ENCODE peak calls at places on chromosomes 5 and 9, in four cellular contexts. One of them, this sample, is unnamed.

GRCh38 chr5:158385982-158386381 is 527.0 kb upstream of the CLINT1 start:
- DNase-seq in DND-41: no peak
- DNase-seq in Panc1: no peak
- DNase-seq in right lobe of liver: no peak
- DNase-seq in this sample: no peak

GRCh38 chr9:125534934-125535701 is 171.9 kb downstream of the MAPKAP1 start:
- DNase-seq in DND-41: no peak
- DNase-seq in Panc1: no peak
- DNase-seq in right lobe of liver: no peak
- DNase-seq in this sample: no peak

GRCh38 chr5:88108490-88109279 is 160.0 kb downstream of the TMEM161B start:
- DNase-seq in DND-41: no peak
- DNase-seq in Panc1: no peak
- DNase-seq in right lobe of liver: no peak
- DNase-seq in this sample: no peak

GRCh38 chr5:75710630-75711029 is 6.6 kb downstream of the POC5 start:
- DNase-seq in DND-41: no peak
- DNase-seq in Panc1: no peak
- DNase-seq in right lobe of liver: no peak
- DNase-seq in this sample: no peak

GRCh38 chr5:73693573-73694061 is 67.6 kb downstream of the ARHGEF28 start:
- DNase-seq in DND-41: no peak
- DNase-seq in Panc1: peak; percentile 28
- DNase-seq in right lobe of liver: no peak
- DNase-seq in this sample: no peak

GRCh38 chr5:124651663-124652513 is 94.6 kb downstream of the ZNF608 start:
- DNase-seq in DND-41: no peak
- DNase-seq in Panc1: no peak
- DNase-seq in right lobe of liver: peak; percentile 81
- DNase-seq in this sample: no peak

GRCh38 chr5:75509956-75510355 is 1.5 kb downstream of the CERT1 start:
- DNase-seq in DND-41: no peak
- DNase-seq in Panc1: no peak
- DNase-seq in right lobe of liver: no peak
- DNase-seq in this sample: no peak

GRCh38 chr5:125835293-125836172 is 587.7 kb upstream of the GRAMD2B start:
- DNase-seq in DND-41: peak; percentile 8
- DNase-seq in Panc1: peak; percentile 22
- DNase-seq in right lobe of liver: no peak
- DNase-seq in this sample: no peak

GRCh38 chr9:131728961-131729360 is 10.9 kb downstream of the RAPGEF1 start:
- DNase-seq in DND-41: peak; percentile 80
- DNase-seq in Panc1: no peak
- DNase-seq in right lobe of liver: no peak
- DNase-seq in this sample: peak; percentile 39

GRCh38 chr9:29160763-29161353 is 1587.6 kb upstream of the C9orf72 start:
- DNase-seq in DND-41: no peak
- DNase-seq in Panc1: no peak
- DNase-seq in right lobe of liver: no peak
- DNase-seq in this sample: no peak

GRCh38 chr9:13975628-13976250 is 338.2 kb downstream of the NFIB start:
- DNase-seq in DND-41: no peak
- DNase-seq in Panc1: no peak
- DNase-seq in right lobe of liver: no peak
- DNase-seq in this sample: no peak

GRCh38 chr9:36950389-36950788 is 83.7 kb downstream of the PAX5 start:
- DNase-seq in DND-41: no peak
- DNase-seq in Panc1: no peak
- DNase-seq in right lobe of liver: peak; percentile 17
- DNase-seq in this sample: no peak

GRCh38 chr9:14331120-14331519 is 17.2 kb upstream of the NFIB start:
- DNase-seq in DND-41: no peak
- DNase-seq in Panc1: no peak
- DNase-seq in right lobe of liver: no peak
- DNase-seq in this sample: no peak

GRCh38 chr9:14246951-14247350 is 67.0 kb downstream of the NFIB start:
- DNase-seq in DND-41: no peak
- DNase-seq in Panc1: no peak
- DNase-seq in right lobe of liver: no peak
- DNase-seq in this sample: no peak

GRCh38 chr9:111659706-111660105 is 1.7 kb upstream of the GNG10 start:
- DNase-seq in DND-41: no peak
- DNase-seq in Panc1: no peak
- DNase-seq in right lobe of liver: no peak
- DNase-seq in this sample: no peak

GRCh38 chr9:22201256-22201655 is 192.2 kb upstream of the CDKN2B start:
- DNase-seq in DND-41: no peak
- DNase-seq in Panc1: no peak
- DNase-seq in right lobe of liver: no peak
- DNase-seq in this sample: no peak

GRCh38 chr5:757931-758697 is 26.4 kb downstream of the ZDHHC11B start:
- DNase-seq in DND-41: peak; percentile 4
- DNase-seq in Panc1: no peak
- DNase-seq in right lobe of liver: peak; percentile 56
- DNase-seq in this sample: peak; percentile 31

GRCh38 chr5:154157483-154158378 is 32.8 kb upstream of the GALNT10 start:
- DNase-seq in DND-41: peak; percentile 19
- DNase-seq in Panc1: no peak
- DNase-seq in right lobe of liver: no peak
- DNase-seq in this sample: no peak

GRCh38 chr9:18855636-18856035 is 177.4 kb downstream of the SAXO1 start:
- DNase-seq in DND-41: no peak
- DNase-seq in Panc1: no peak
- DNase-seq in right lobe of liver: no peak
- DNase-seq in this sample: no peak

GRCh38 chr9:22103650-22104575 is 94.8 kb upstream of the CDKN2B start:
- DNase-seq in DND-41: no peak
- DNase-seq in Panc1: no peak
- DNase-seq in right lobe of liver: no peak
- DNase-seq in this sample: no peak

GRCh38 chr5:97534166-97534565 is 351.1 kb upstream of the RIOK2 start:
- DNase-seq in DND-41: peak; percentile 27
- DNase-seq in Panc1: peak; percentile 85
- DNase-seq in right lobe of liver: peak; percentile 47
- DNase-seq in this sample: no peak

GRCh38 chr5:88486466-88486865 is 217.8 kb upstream of the TMEM161B start:
- DNase-seq in DND-41: no peak
- DNase-seq in Panc1: no peak
- DNase-seq in right lobe of liver: no peak
- DNase-seq in this sample: no peak

GRCh38 chr5:32283539-32284377 is 29.0 kb downstream of the MTMR12 start:
- DNase-seq in DND-41: no peak
- DNase-seq in Panc1: no peak
- DNase-seq in right lobe of liver: no peak
- DNase-seq in this sample: no peak

DNA sequence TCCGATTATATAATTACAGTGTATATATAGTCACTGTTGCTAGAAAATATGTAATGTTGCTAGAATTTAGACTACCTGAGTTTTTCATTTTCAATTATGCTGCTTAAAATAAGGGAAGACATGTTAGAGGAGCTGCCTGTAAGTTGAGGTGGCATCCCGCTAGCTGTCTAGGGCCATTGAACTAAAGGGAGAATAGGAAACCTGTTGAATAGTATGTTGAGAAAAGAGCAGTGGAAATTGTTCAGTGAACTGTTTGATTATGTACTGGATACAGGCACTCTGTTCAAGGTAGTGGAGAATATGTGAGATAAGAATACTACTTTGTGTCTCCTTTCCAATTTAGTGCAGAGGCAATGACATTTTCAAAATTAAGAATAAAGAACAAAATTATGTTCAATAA is 89.6 kb downstream of the CSNK1G3 start:
- DNase-seq in DND-41: no peak
- DNase-seq in Panc1: no peak
- DNase-seq in right lobe of liver: no peak
- DNase-seq in this sample: no peak
- H3K27me3 ChIP-seq in DND-41: peaks cover 3% of the 10 kb centered on the region
- H3K27me3 ChIP-seq in Panc1: no peaks in the 10 kb centered on the region
- H3K27me3 ChIP-seq in right lobe of liver: no peaks in the 10 kb centered on the region
- H3K27me3 ChIP-seq in this sample: no peaks in the 10 kb centered on the region

DNA sequence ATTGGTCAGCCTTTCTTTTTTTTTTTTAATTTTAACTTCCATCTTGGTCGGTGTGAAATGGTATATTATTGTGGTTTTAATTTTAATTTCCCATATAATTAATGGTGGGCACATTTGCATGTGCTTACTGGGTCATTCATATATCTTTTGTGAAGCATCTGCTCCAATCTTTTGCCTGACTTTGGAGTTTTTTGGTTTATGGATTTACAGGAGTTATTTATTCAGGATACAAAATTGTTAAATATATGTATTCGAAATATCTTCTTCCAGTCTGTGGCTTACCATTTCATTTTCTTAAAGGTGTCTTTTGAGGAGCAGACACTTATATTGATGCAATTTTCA is 682 bp upstream of the RIGI start:
- DNase-seq in DND-41: no peak
- DNase-seq in Panc1: no peak
- DNase-seq in right lobe of liver: no peak
- DNase-seq in this sample: no peak
- TF ChIP-seq CTCF in DND-41: no peak
- TF ChIP-seq CTCF in Panc1: peak; percentile 48
- TF ChIP-seq CTCF in right lobe of liver: no peak
- TF ChIP-seq CTCF in this sample: no peak

GRCh38 chr9:137138058-137138697 is 776 bp upstream of the GRIN1 start:
- DNase-seq in DND-41: peak; percentile 37
- DNase-seq in Panc1: no peak
- DNase-seq in right lobe of liver: no peak
- DNase-seq in this sample: no peak
- H3K27me3 ChIP-seq in DND-41: no peaks in the 10 kb centered on the region
- H3K27me3 ChIP-seq in Panc1: no peaks in the 10 kb centered on the region
- H3K27me3 ChIP-seq in right lobe of liver: no peaks in the 10 kb centered on the region
- H3K27me3 ChIP-seq in this sample: peaks cover 72% of the 10 kb centered on the region

GRCh38 chr5:136082390-136083193 is 50.1 kb upstream of the SMAD5 start:
- DNase-seq in DND-41: peak; percentile 58
- DNase-seq in Panc1: peak; percentile 58
- DNase-seq in right lobe of liver: peak; percentile 91
- DNase-seq in this sample: no peak
- TF ChIP-seq CTCF in DND-41: peak; percentile 85
- TF ChIP-seq CTCF in Panc1: peak; percentile 90
- TF ChIP-seq CTCF in right lobe of liver: peak; percentile 90
- TF ChIP-seq CTCF in this sample: peak; percentile 64

DNA sequence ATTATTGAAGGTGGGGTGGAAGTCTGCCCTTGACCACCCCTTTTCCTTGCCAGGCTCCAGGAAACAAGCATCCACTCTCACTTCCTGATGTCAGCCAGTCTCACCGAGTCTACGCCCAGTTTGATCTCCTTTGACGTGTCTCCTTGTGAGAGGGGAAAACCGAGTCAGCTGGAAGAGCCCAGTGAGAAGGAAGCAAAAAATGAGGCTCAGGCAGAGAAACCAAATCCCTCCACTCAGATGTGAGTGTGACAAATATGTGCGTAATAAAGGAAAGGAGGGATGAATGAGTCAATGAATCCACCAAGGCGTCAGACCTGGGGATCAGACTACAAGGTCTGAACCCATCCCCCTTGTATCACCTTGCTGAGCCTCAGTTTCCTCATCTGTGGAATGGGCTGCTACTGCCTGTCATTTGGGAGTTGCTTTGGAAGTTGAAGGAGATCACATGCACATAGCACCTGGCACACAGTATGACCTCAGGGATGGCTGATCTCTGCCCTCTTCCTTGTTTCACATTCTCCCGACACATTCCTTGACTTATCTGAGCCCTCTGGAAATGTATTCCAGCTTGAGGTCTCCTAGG is 61.3 kb upstream of the XPA start:
- DNase-seq in DND-41: no peak
- DNase-seq in Panc1: no peak
- DNase-seq in right lobe of liver: no peak
- DNase-seq in this sample: no peak
- H3K27me3 ChIP-seq in DND-41: peaks cover 4% of the 10 kb centered on the region
- H3K27me3 ChIP-seq in Panc1: no peaks in the 10 kb centered on the region
- H3K27me3 ChIP-seq in right lobe of liver: no peaks in the 10 kb centered on the region
- H3K27me3 ChIP-seq in this sample: peaks cover 13% of the 10 kb centered on the region

DNA sequence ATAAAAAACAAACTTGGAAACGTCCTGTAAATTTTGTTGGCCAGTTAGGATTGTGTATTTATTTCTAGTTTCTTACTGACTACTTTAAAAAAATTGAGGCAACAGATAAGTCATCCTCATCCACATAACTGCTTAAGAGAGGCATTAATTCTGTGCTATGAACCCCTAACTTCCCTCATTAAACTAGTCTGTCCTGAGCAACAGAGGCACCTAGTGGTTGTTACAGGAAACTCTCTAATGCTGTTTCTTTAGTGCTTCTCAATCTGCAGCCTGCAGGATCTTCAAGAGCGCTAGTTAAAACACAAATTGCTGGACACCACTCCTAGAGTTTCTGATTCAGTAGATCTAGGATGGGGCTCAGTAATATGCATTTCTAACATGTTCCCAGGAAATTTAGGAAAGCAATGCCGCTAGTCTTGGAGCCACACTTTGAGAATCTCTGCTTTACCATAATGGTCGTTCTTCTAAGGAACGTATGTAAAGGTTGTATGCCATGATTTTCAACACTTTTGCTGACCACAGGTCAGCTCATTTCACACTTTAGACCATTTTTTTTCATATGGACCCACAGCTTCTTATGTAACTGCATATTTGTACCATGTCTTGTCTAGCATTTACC is 410.1 kb upstream of the SMARCA2 start:
- DNase-seq in DND-41: peak; percentile 4
- DNase-seq in Panc1: peak; percentile 8
- DNase-seq in right lobe of liver: no peak
- DNase-seq in this sample: no peak
- TF ChIP-seq CTCF in DND-41: peak; percentile 67
- TF ChIP-seq CTCF in Panc1: peak; percentile 23
- TF ChIP-seq CTCF in right lobe of liver: peak; percentile 56
- TF ChIP-seq CTCF in this sample: no peak

GRCh38 chr5:133947431-133947841 is 21.0 kb downstream of the C5orf15 start:
- DNase-seq in DND-41: no peak
- DNase-seq in Panc1: no peak
- DNase-seq in right lobe of liver: peak; percentile 80
- DNase-seq in this sample: no peak
- H3K27me3 ChIP-seq in DND-41: peaks cover 10% of the 10 kb centered on the region
- H3K27me3 ChIP-seq in Panc1: no peaks in the 10 kb centered on the region
- H3K27me3 ChIP-seq in right lobe of liver: no peaks in the 10 kb centered on the region
- H3K27me3 ChIP-seq in this sample: no peaks in the 10 kb centered on the region

This sample was measured in CD4-positive, alpha-beta T cell.